ENCODE peak calls at places on chromosomes 6 and 20, in four cellular contexts. One of them, this sample, is unnamed.

GRCh38 chr6:107491059-107491609 is 1.2 kb downstream of the SOBP start:
- DNase-seq in K562: no peak
- DNase-seq in HepG2: peak; percentile 27
- DNase-seq in SK-N-SH: peak; percentile 78
- DNase-seq in this sample: no peak

GRCh38 chr6:167350731-167351655 is 26.1 kb downstream of the TTLL2 start:
- DNase-seq in SK-N-SH: peak; percentile 80
- DNase-seq in HepG2: no peak
- DNase-seq in K562: peak; percentile 60
- DNase-seq in this sample: peak; percentile 52

GRCh38 chr6:56708810-56709597 is 66.3 kb upstream of the DST start:
- DNase-seq in K562: peak; percentile 37
- DNase-seq in SK-N-SH: peak; percentile 39
- DNase-seq in HepG2: peak; percentile 66
- DNase-seq in this sample: peak; percentile 66

GRCh38 chr6:14732226-14732844 is 513.5 kb upstream of the JARID2 start:
- DNase-seq in HepG2: no peak
- DNase-seq in K562: no peak
- DNase-seq in SK-N-SH: no peak
- DNase-seq in this sample: no peak

GRCh38 chr20:1396702-1397101 is 3.8 kb upstream of the FKBP1A start:
- DNase-seq in HepG2: no peak
- DNase-seq in SK-N-SH: no peak
- DNase-seq in K562: no peak
- DNase-seq in this sample: no peak

GRCh38 chr6:33008944-33009861 is at the start of gene HLA-DOA:
- DNase-seq in SK-N-SH: peak; percentile 47
- DNase-seq in K562: peak; percentile 57
- DNase-seq in HepG2: no peak
- DNase-seq in this sample: peak; percentile 28

GRCh38 chr6:105902401-105903031 is 183.6 kb upstream of the PRDM1 start:
- DNase-seq in HepG2: no peak
- DNase-seq in K562: no peak
- DNase-seq in SK-N-SH: no peak
- DNase-seq in this sample: no peak

GRCh38 chr20:62956387-62957135 is 4.1 kb downstream of the SLC17A9 start:
- DNase-seq in HepG2: no peak
- DNase-seq in SK-N-SH: peak; percentile 21
- DNase-seq in K562: no peak
- DNase-seq in this sample: no peak

GRCh38 chr20:57663681-57664451 is 43.6 kb upstream of the ZBP1 start:
- DNase-seq in K562: no peak
- DNase-seq in SK-N-SH: no peak
- DNase-seq in HepG2: no peak
- DNase-seq in this sample: no peak

GRCh38 chr6:95768539-95768938 is 191.2 kb downstream of the MANEA start:
- DNase-seq in K562: no peak
- DNase-seq in HepG2: peak; percentile 49
- DNase-seq in SK-N-SH: no peak
- DNase-seq in this sample: no peak
- TF ChIP-seq ELF1 in K562: no peak
- TF ChIP-seq ELF1 in HepG2: no peak
- TF ChIP-seq ELF1 in SK-N-SH: no peak
- TF ChIP-seq ELF1 in this sample: no peak

DNA sequence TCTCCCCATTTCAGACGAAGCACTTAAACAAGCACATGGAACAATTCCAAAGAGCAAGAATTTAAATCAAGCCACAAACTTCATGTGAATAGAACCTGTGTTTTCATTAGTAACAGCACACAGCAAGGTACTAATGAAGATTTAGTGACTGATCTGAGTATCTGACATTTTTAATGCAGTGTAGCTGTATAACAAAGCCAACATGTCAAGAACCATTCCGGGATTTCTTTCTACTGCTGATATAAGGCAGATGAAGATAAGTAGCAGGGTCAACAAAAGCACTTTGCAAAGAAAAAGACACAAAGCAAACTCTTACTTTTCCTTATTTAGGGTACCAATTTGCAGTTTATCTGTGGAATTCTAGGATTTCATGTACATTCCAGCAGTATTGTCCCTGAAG is 11.3 kb downstream of the SLC17A5 start:
- DNase-seq in HepG2: no peak
- DNase-seq in SK-N-SH: no peak
- DNase-seq in K562: no peak
- DNase-seq in this sample: no peak
- TF ChIP-seq ELF1 in HepG2: no peak
- TF ChIP-seq ELF1 in SK-N-SH: no peak
- TF ChIP-seq ELF1 in K562: no peak
- TF ChIP-seq ELF1 in this sample: no peak

GRCh38 chr6:96001891-96002575 is 13.7 kb upstream of the FUT9 start:
- DNase-seq in HepG2: no peak
- DNase-seq in SK-N-SH: no peak
- DNase-seq in K562: no peak
- DNase-seq in this sample: no peak
- TF ChIP-seq ELF1 in HepG2: no peak
- TF ChIP-seq ELF1 in SK-N-SH: no peak
- TF ChIP-seq ELF1 in K562: no peak
- TF ChIP-seq ELF1 in this sample: no peak

GRCh38 chr6:1797801-1798200 is 188.1 kb downstream of the FOXC1 start:
- DNase-seq in K562: no peak
- DNase-seq in SK-N-SH: no peak
- DNase-seq in HepG2: peak; percentile 53
- DNase-seq in this sample: no peak

GRCh38 chr6:1795923-1796322 is 186.2 kb downstream of the FOXC1 start:
- DNase-seq in SK-N-SH: no peak
- DNase-seq in K562: no peak
- DNase-seq in HepG2: no peak
- DNase-seq in this sample: no peak

GRCh38 chr6:1796706-1797529 is 187.2 kb downstream of the FOXC1 start:
- DNase-seq in HepG2: no peak
- DNase-seq in SK-N-SH: no peak
- DNase-seq in K562: no peak
- DNase-seq in this sample: no peak

GRCh38 chr6:1798965-1799325 is 189.2 kb downstream of the FOXC1 start:
- DNase-seq in K562: no peak
- DNase-seq in SK-N-SH: no peak
- DNase-seq in HepG2: no peak
- DNase-seq in this sample: no peak

DNA sequence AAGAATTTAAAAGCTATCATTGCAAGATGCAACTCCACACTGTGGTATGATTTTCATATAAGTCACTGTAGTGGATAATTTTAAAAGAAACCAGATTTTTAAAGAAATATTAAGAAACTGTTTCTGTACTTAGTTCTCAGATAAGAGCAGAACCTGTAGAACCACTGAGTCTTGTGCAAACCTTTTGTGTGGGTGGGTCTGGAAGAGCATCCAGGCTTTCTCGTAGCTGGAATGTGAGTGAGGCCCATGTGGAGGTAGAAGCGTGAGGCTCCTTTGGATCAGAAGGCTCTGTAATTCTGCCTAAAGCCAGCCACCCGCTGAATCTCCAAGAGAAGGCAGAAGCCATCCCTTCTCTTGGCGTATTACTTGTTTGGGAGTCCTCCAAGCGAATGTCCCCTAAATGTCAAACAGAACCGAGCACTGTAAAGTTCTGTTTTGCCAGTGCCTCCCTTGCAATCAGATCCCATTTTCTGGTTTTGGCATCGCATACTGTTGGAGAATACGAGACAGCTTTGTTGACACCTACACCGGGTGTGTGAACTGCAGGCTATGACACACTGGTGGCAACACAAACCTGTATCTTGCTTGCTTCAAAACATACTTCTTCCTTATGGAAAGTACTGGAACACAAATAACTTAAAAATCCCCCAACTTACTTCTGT is 188.7 kb downstream of the FOXC1 start:
- DNase-seq in K562: no peak
- DNase-seq in SK-N-SH: no peak
- DNase-seq in HepG2: no peak
- DNase-seq in this sample: no peak
- TF ChIP-seq ELF1 in K562: no peak
- TF ChIP-seq ELF1 in SK-N-SH: no peak
- TF ChIP-seq ELF1 in HepG2: no peak
- TF ChIP-seq ELF1 in this sample: no peak

This sample was measured in HCT116.